ENCODE peak calls at places on chromosome 2, in five cellular contexts. One of them, this sample, is unnamed.

GRCh38 chr2:149955201-149955600 is 367.6 kb upstream of the MMADHC start:
- DNase-seq in Panc1: no peak
- DNase-seq in right cardiac atrium: no peak
- DNase-seq in fibroblast of lung: no peak
- DNase-seq in uterus: no peak
- DNase-seq in this sample: no peak

GRCh38 chr2:143000599-143000998 is 123.1 kb downstream of the KYNU start:
- DNase-seq in Panc1: no peak
- DNase-seq in right cardiac atrium: no peak
- DNase-seq in fibroblast of lung: no peak
- DNase-seq in uterus: no peak
- DNase-seq in this sample: no peak

GRCh38 chr2:205768815-205769493 is 86.7 kb downstream of the NRP2 start:
- DNase-seq in Panc1: no peak
- DNase-seq in right cardiac atrium: no peak
- DNase-seq in fibroblast of lung: peak; percentile 64
- DNase-seq in uterus: no peak
- DNase-seq in this sample: no peak

GRCh38 chr2:95018861-95019550 is 6.5 kb upstream of the MAL start:
- DNase-seq in Panc1: no peak
- DNase-seq in right cardiac atrium: no peak
- DNase-seq in fibroblast of lung: no peak
- DNase-seq in uterus: no peak
- DNase-seq in this sample: no peak

GRCh38 chr2:199310654-199311275 is 147.0 kb downstream of the SATB2 start:
- DNase-seq in Panc1: no peak
- DNase-seq in right cardiac atrium: no peak
- DNase-seq in fibroblast of lung: no peak
- DNase-seq in uterus: no peak
- DNase-seq in this sample: no peak

GRCh38 chr2:183032200-183032794 is 6.0 kb downstream of the NCKAP1 start:
- DNase-seq in Panc1: no peak
- DNase-seq in right cardiac atrium: no peak
- DNase-seq in fibroblast of lung: peak; percentile 75
- DNase-seq in uterus: no peak
- DNase-seq in this sample: no peak

GRCh38 chr2:175630319-175631246 is 371.5 kb downstream of the LNPK start:
- DNase-seq in Panc1: no peak
- DNase-seq in right cardiac atrium: no peak
- DNase-seq in fibroblast of lung: no peak
- DNase-seq in uterus: no peak
- DNase-seq in this sample: no peak

GRCh38 chr2:233473386-233473791 is 93.2 kb downstream of the USP40 start:
- DNase-seq in Panc1: no peak
- DNase-seq in right cardiac atrium: no peak
- DNase-seq in fibroblast of lung: no peak
- DNase-seq in uterus: no peak
- DNase-seq in this sample: peak; percentile 44

GRCh38 chr2:861655-862355 is 88.8 kb upstream of the SNTG2 start:
- DNase-seq in Panc1: no peak
- DNase-seq in right cardiac atrium: no peak
- DNase-seq in fibroblast of lung: no peak
- DNase-seq in uterus: no peak
- DNase-seq in this sample: no peak

GRCh38 chr2:54573532-54573915 is 117.4 kb downstream of the SPTBN1 start:
- DNase-seq in Panc1: no peak
- DNase-seq in right cardiac atrium: no peak
- DNase-seq in fibroblast of lung: no peak
- DNase-seq in uterus: no peak
- DNase-seq in this sample: no peak

GRCh38 chr2:164430166-164430783 is 191.0 kb downstream of the GRB14 start:
- DNase-seq in Panc1: peak; percentile 25
- DNase-seq in right cardiac atrium: no peak
- DNase-seq in fibroblast of lung: peak; percentile 64
- DNase-seq in uterus: no peak
- DNase-seq in this sample: no peak

GRCh38 chr2:109613922-109614714 is at the start of the genes SEPTIN10 and SOWAHC:
- DNase-seq in Panc1: peak; percentile 92
- DNase-seq in right cardiac atrium: peak; percentile 99
- DNase-seq in fibroblast of lung: peak; percentile 99
- DNase-seq in uterus: peak; percentile 96
- DNase-seq in this sample: peak; percentile 98

GRCh38 chr2:109285244-109285651 is 156.2 kb downstream of the SH3RF3 start:
- DNase-seq in Panc1: no peak
- DNase-seq in right cardiac atrium: no peak
- DNase-seq in fibroblast of lung: peak; percentile 32
- DNase-seq in uterus: no peak
- DNase-seq in this sample: peak; percentile 62

GRCh38 chr2:216107320-216107719 is 1.8 kb upstream of the XRCC5 start:
- DNase-seq in Panc1: no peak
- DNase-seq in right cardiac atrium: no peak
- DNase-seq in fibroblast of lung: no peak
- DNase-seq in uterus: no peak
- DNase-seq in this sample: no peak
- H3K4me3 ChIP-seq in Panc1: no peak overlapping the region
- H3K4me3 ChIP-seq in right cardiac atrium: no peak overlapping the region
- H3K4me3 ChIP-seq in fibroblast of lung: no peak overlapping the region
- H3K4me3 ChIP-seq in uterus: no peak overlapping the region
- H3K4me3 ChIP-seq in this sample: no peak overlapping the region

DNA sequence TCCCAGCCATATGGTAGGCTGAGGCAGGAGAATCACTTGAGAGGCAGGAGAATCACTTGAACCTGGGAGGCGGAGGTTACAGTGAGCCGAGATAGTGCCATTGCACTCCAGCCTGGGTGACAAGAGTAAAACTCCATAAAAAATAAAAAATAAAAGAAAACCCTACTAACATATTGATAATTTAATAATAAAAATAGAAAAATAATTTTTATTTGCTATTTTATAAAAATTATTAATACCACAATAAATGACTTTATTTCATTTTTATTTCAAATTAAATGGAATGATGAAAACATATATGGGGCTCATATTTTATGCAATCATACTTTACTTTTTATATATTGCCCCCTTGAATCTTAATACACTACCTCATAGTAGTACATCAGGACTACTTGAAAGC is 20.4 kb downstream of the TMEM182 start:
- DNase-seq in Panc1: no peak
- DNase-seq in right cardiac atrium: no peak
- DNase-seq in fibroblast of lung: no peak
- DNase-seq in uterus: no peak
- DNase-seq in this sample: no peak
- H3K27ac ChIP-seq in Panc1: no peak overlapping the region
- H3K27ac ChIP-seq in right cardiac atrium: no peak overlapping the region
- H3K27ac ChIP-seq in fibroblast of lung: no peak overlapping the region
- H3K27ac ChIP-seq in uterus: no peak overlapping the region
- H3K27ac ChIP-seq in this sample: peak overlapping the region; percentile 62

GRCh38 chr2:223097888-223098383 is 45.9 kb downstream of the KCNE4 start:
- DNase-seq in Panc1: no peak
- DNase-seq in right cardiac atrium: no peak
- DNase-seq in fibroblast of lung: no peak
- DNase-seq in uterus: no peak
- DNase-seq in this sample: no peak

GRCh38 chr2:223093436-223093839 is 41.4 kb downstream of the KCNE4 start:
- DNase-seq in Panc1: no peak
- DNase-seq in right cardiac atrium: peak; percentile 91
- DNase-seq in fibroblast of lung: no peak
- DNase-seq in uterus: peak; percentile 28
- DNase-seq in this sample: peak; percentile 71

GRCh38 chr2:223096571-223096970 is 44.6 kb downstream of the KCNE4 start:
- DNase-seq in Panc1: no peak
- DNase-seq in right cardiac atrium: no peak
- DNase-seq in fibroblast of lung: peak; percentile 14
- DNase-seq in uterus: no peak
- DNase-seq in this sample: no peak

GRCh38 chr2:223092667-223093066 is 40.7 kb downstream of the KCNE4 start:
- DNase-seq in Panc1: no peak
- DNase-seq in right cardiac atrium: peak; percentile 22
- DNase-seq in fibroblast of lung: no peak
- DNase-seq in uterus: no peak
- DNase-seq in this sample: no peak

DNA sequence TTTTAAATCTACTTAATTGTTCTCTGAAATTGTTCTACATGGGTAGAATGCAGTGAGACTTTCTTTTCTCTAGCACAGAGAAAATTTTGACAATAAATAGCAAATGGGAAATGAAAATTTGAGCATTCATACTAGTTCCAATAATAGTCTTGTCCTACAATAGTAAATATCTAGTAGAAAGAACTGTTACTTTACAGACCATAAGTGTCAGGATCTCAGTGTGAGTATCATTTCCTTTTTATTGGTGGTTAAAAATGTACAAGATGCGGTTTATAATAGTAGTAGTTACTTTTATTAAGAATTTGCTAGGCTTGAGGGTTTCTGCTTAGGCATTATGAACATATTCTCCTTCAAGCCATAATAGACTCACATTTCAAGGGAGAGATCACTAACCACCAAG is 43.2 kb downstream of the KCNE4 start:
- DNase-seq in Panc1: no peak
- DNase-seq in right cardiac atrium: no peak
- DNase-seq in fibroblast of lung: no peak
- DNase-seq in uterus: no peak
- DNase-seq in this sample: no peak
- H3K4me3 ChIP-seq in Panc1: no peak overlapping the region
- H3K4me3 ChIP-seq in right cardiac atrium: no peak overlapping the region
- H3K4me3 ChIP-seq in fibroblast of lung: no peak overlapping the region
- H3K4me3 ChIP-seq in uterus: no peak overlapping the region
- H3K4me3 ChIP-seq in this sample: no peak overlapping the region

GRCh38 chr2:190214434-190215194 is 105.0 kb downstream of the HIBCH start:
- DNase-seq in Panc1: no peak
- DNase-seq in right cardiac atrium: peak; percentile 30
- DNase-seq in fibroblast of lung: peak; percentile 12
- DNase-seq in uterus: no peak
- DNase-seq in this sample: no peak

GRCh38 chr2:190216829-190217228 is 102.8 kb downstream of the HIBCH start:
- DNase-seq in Panc1: no peak
- DNase-seq in right cardiac atrium: peak; percentile 74
- DNase-seq in fibroblast of lung: no peak
- DNase-seq in uterus: peak; percentile 35
- DNase-seq in this sample: peak; percentile 24

GRCh38 chr2:190217616-190218015 is 102.0 kb downstream of the HIBCH start:
- DNase-seq in Panc1: no peak
- DNase-seq in right cardiac atrium: no peak
- DNase-seq in fibroblast of lung: no peak
- DNase-seq in uterus: no peak
- DNase-seq in this sample: no peak

GRCh38 chr2:190213441-190214335 is 105.9 kb downstream of the HIBCH start:
- DNase-seq in Panc1: no peak
- DNase-seq in right cardiac atrium: peak; percentile 80
- DNase-seq in fibroblast of lung: no peak
- DNase-seq in uterus: peak; percentile 31
- DNase-seq in this sample: no peak

GRCh38 chr2:190215620-190216019 is 104.0 kb downstream of the HIBCH start:
- DNase-seq in Panc1: no peak
- DNase-seq in right cardiac atrium: no peak
- DNase-seq in fibroblast of lung: no peak
- DNase-seq in uterus: no peak
- DNase-seq in this sample: no peak
- H3K27ac ChIP-seq in Panc1: no peak overlapping the region
- H3K27ac ChIP-seq in right cardiac atrium: peak overlapping the region; percentile 12
- H3K27ac ChIP-seq in fibroblast of lung: no peak overlapping the region
- H3K27ac ChIP-seq in uterus: peak overlapping the region; percentile 54
- H3K27ac ChIP-seq in this sample: no peak overlapping the region